ENCODE peak calls at places on chromosomes 6 and 20, in ten cellular contexts. S is islet precursor cell; C is NCI-H1105; M is NB4; Y is HEK293T; O is H4; D is stimulated activated CD4-positive, alpha-beta T cell treated with anti-CD3 and anti-CD28 coated beads, Interleukin-2, amount 100 ng/mL, for 48 hours; I is activated naive CD8-positive, alpha-beta T cell treated with anti-CD3 and anti-CD28 coated beads, Interleukin-2, amount 50 U/mL, for 16 hours; Z is head of caudate nucleus; A is SW 1271. E is an unnamed sample.

GRCh38 chr6:89776583-89777233 is 42.9 kb downstream of the MDN1 start:
- DNase-seq in O (no peak), Z (no peak), D (no peak), I (no peak), M (no peak), S (no peak), A (no peak), Y (no peak), C (no peak), E (no peak)

GRCh38 chr6:24547243-24547642 is 52.5 kb downstream of the ALDH5A1 start:
- DNase-seq in A (no peak), M (peak; percentile 26), Y (peak; percentile 56), C (no peak), S (peak; percentile 79), I (peak; percentile 6), D (peak; percentile 28), O (no peak), Z (no peak), E (peak; percentile 10)

GRCh38 chr20:48827880-48828733 is at the start of gene PREX1:
- DNase-seq in D (peak; percentile 61), Z (peak; percentile 92), I (peak; percentile 63), M (peak; percentile 94), C (peak; percentile 58), A (peak; percentile 72), Y (peak; percentile 89), S (peak; percentile 86), O (peak; percentile 58), E (peak; percentile 67)

GRCh38 chr6:126339796-126340750 is at the start of gene CENPW:
- DNase-seq in O (peak; percentile 74), A (peak; percentile 89), M (peak; percentile 93), S (peak; percentile 97), Y (peak; percentile 97), Z (peak; percentile 89), I (peak; percentile 86), C (peak; percentile 86), D (peak; percentile 97), E (peak; percentile 87)

GRCh38 chr6:34392497-34393190 is at the start of gene NUDT3:
- DNase-seq in O (peak; percentile 93), I (peak; percentile 85), C (peak; percentile 94), Z (peak; percentile 95), S (peak; percentile 97), A (peak; percentile 90), M (peak; percentile 96), Y (peak; percentile 93), D (peak; percentile 95), E (peak; percentile 92)

GRCh38 chr20:57698191-57698866 is 11.5 kb downstream of the PMEPA1 start:
- DNase-seq in M (peak; percentile 91), S (peak; percentile 90), C (no peak), Z (no peak), D (peak; percentile 62), A (peak; percentile 100), Y (no peak), O (peak; percentile 96), I (peak; percentile 17), E (peak; percentile 52)

GRCh38 chr6:142907544-142907943 is 37.4 kb downstream of the HIVEP2 start:
- DNase-seq in S (no peak), C (no peak), A (no peak), M (no peak), O (no peak), Z (no peak), I (no peak), D (no peak), Y (no peak), E (no peak)

GRCh38 chr6:143288923-143289322 is 161.6 kb downstream of the ADAT2 start:
- DNase-seq in Z (no peak), S (no peak), O (no peak), M (no peak), D (no peak), A (no peak), I (no peak), C (no peak), Y (no peak), E (no peak)

GRCh38 chr20:31811796-31812728 is 7.1 kb upstream of the MYLK2 start:
- DNase-seq in Z (no peak), D (no peak), I (no peak), Y (no peak), O (peak; percentile 84), A (no peak), M (no peak), C (no peak), S (no peak), E (no peak)

GRCh38 chr20:8250539-8251200 is 118.6 kb downstream of the PLCB1 start:
- DNase-seq in D (no peak), Y (no peak), Z (no peak), A (no peak), M (no peak), S (no peak), I (no peak), C (no peak), O (no peak), E (no peak)

GRCh38 chr20:22579711-22580697 is 4.4 kb downstream of the FOXA2 start:
- DNase-seq in C (no peak), D (no peak), I (no peak), S (no peak), Y (no peak), Z (no peak), M (no peak), O (no peak), A (no peak), E (no peak)